ENCODE peak calls at places on chromosome 15, in five cellular contexts. Z is WERI-Rb-1, Y is thyroid gland, V is uterus, H is breast epithelium. F is an unnamed sample.

GRCh38 chr15:44034334-44034733 is 160.7 kb downstream of the FRMD5 start:
- DNase-seq in Z (no peak), Y (no peak), V (no peak), H (no peak), F (no peak)

GRCh38 chr15:52287114-52287513 is 8.5 kb downstream of the MYO5C start:
- DNase-seq in Z (no peak), Y (no peak), V (no peak), H (no peak), F (no peak)

GRCh38 chr15:39145146-39145545 is 435.7 kb upstream of the THBS1 start:
- DNase-seq in Z (no peak), Y (no peak), V (no peak), H (no peak), F (no peak)

GRCh38 chr15:70236306-70237103 is 138.8 kb upstream of the TLE3 start:
- DNase-seq in Z (no peak), Y (no peak), V (no peak), H (no peak), F (peak; percentile 79)

GRCh38 chr15:77836116-77836798 is 203.5 kb upstream of the LINGO1 start:
- DNase-seq in Z (no peak), Y (no peak), V (no peak), H (no peak), F (peak; percentile 17)

GRCh38 chr15:92393287-92393993 is at the start of gene ST8SIA2:
- DNase-seq in Z (peak; percentile 80), Y (peak; percentile 64), V (no peak), H (no peak), F (no peak)

GRCh38 chr15:82056900-82057825 is 11.3 kb upstream of the MEX3B start:
- DNase-seq in Z (no peak), Y (no peak), V (no peak), H (no peak), F (no peak)

GRCh38 chr15:43516185-43516584 is 1.2 kb upstream of the MAP1A start:
- DNase-seq in Z (no peak), Y (peak; percentile 9), V (peak; percentile 55), H (no peak), F (no peak)

GRCh38 chr15:77702211-77702957 is 69.7 kb upstream of the LINGO1 start:
- DNase-seq in Z (peak; percentile 18), Y (peak; percentile 26), V (no peak), H (no peak), F (peak; percentile 5)

GRCh38 chr15:43244092-43244491 is 22.6 kb downstream of the TGM5 start:
- DNase-seq in Z (no peak), Y (no peak), V (no peak), H (no peak), F (no peak)

GRCh38 chr15:35130245-35130644 is 45.1 kb upstream of the NANOGP8 start:
- DNase-seq in Z (no peak), Y (no peak), V (no peak), H (no peak), F (no peak)

GRCh38 chr15:69665641-69666091 is 213.0 kb downstream of the RPLP1 start:
- DNase-seq in Z (peak; percentile 66), Y (no peak), V (no peak), H (no peak), F (no peak)

GRCh38 chr15:74383286-74383685 is 15.8 kb upstream of the CYP11A1 start:
- DNase-seq in Z (no peak), Y (no peak), V (no peak), H (no peak), F (no peak)

GRCh38 chr15:82849556-82850241 is 40.3 kb downstream of the WHAMM start:
- DNase-seq in Z (peak; percentile 90), Y (peak; percentile 95), V (peak; percentile 27), H (peak; percentile 76), F (peak; percentile 60)

GRCh38 chr15:73028030-73028429 is 24.2 kb upstream of the NEO1 start:
- DNase-seq in Z (no peak), Y (no peak), V (no peak), H (no peak), F (no peak)

GRCh38 chr15:63044077-63044644 is 1.6 kb downstream of the TPM1 start:
- DNase-seq in Z (no peak), Y (no peak), V (no peak), H (no peak), F (no peak)

GRCh38 chr15:54481819-54482218 is 503.6 kb downstream of the UNC13C start:
- DNase-seq in Z (no peak), Y (no peak), V (no peak), H (no peak), F (no peak)

GRCh38 chr15:82750831-82751181 is 41.1 kb upstream of the AP3B2 start:
- DNase-seq in Z (peak; percentile 32), Y (peak; percentile 1), V (no peak), H (no peak), F (no peak)

GRCh38 chr15:77421370-77421700 is 647 bp downstream of the HMG20A start:
- DNase-seq in Z (no peak), Y (peak; percentile 3), V (no peak), H (no peak), F (no peak)

GRCh38 chr15:58545307-58546065 is 113.7 kb downstream of the LIPC start:
- DNase-seq in Z (no peak), Y (no peak), V (no peak), H (no peak), F (peak; percentile 78)

GRCh38 chr15:71707230-71708051 is 102.9 kb upstream of the NR2E3 start:
- DNase-seq in Z (no peak), Y (no peak), V (peak; percentile 43), H (no peak), F (no peak)

GRCh38 chr15:76904461-76905012 is 603 bp downstream of the SCAPER start:
- DNase-seq in Z (peak; percentile 35), Y (peak; percentile 34), V (peak; percentile 31), H (no peak), F (no peak)

GRCh38 chr15:73212424-73212823 is 156.3 kb downstream of the HCN4 start:
- DNase-seq in Z (no peak), Y (no peak), V (no peak), H (no peak), F (no peak)

GRCh38 chr15:99361541-99362185 is 110.4 kb downstream of the LRRC28 start:
- DNase-seq in Z (no peak), Y (no peak), V (no peak), H (no peak), F (peak; percentile 14)

GRCh38 chr15:75431682-75432081 is 19.8 kb downstream of the SIN3A start:
- DNase-seq in Z (no peak), Y (no peak), V (no peak), H (no peak), F (no peak)

GRCh38 chr15:40058476-40059140 is 19.6 kb upstream of the SRP14 start:
- DNase-seq in Z (no peak), Y (no peak), V (no peak), H (no peak), F (peak; percentile 45)

GRCh38 chr15:89822030-89822429 is 7.4 kb upstream of the ANPEP start:
- DNase-seq in Z (no peak), Y (no peak), V (no peak), H (no peak), F (no peak)

GRCh38 chr15:78263907-78264303 is 457 bp upstream of the DNAJA4 start:
- DNase-seq in Z (no peak), Y (no peak), V (no peak), H (no peak), F (no peak)

DNA sequence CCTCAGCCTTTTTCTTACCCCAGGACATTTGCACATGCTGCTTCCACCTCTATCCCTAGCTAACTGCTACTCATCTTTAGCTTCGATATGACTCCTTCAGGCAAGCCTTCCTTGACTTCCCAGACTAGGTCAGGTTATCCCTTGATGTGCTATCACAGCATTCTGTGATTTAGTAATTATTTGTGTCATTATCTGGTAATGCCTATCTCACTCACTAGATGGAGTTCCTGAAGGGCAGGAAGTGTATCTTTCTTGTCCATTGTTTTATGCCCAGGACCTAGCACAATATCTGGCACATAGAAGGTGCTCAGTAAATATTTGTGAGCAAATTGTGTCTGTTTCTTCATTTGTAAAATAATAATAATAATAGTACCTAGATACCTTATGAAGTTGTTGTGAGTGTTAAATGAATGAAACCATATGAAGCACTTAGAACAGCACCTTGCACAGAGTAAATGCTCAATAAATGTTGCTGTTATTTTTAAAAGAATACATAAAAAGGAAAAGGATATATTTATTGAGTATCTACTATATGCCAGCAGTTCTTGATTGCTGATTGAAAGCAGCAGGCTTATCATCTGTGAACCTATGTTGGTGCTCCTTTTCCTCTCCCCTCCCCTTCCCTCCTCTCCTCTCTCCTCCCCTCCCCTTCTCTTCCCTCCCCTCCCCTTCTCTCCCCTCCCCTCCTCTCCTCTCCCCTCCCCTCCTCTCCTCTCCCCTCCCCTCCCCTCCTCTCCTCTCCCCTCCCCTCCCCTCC is 31.5 kb downstream of the SQOR start:
- DNase-seq in Z (no peak), Y (no peak), V (no peak), H (no peak), F (no peak)
- TF ChIP-seq CTCF in Z (no peak), Y (no peak), V (no peak), H (no peak), F (no peak)

DNA sequence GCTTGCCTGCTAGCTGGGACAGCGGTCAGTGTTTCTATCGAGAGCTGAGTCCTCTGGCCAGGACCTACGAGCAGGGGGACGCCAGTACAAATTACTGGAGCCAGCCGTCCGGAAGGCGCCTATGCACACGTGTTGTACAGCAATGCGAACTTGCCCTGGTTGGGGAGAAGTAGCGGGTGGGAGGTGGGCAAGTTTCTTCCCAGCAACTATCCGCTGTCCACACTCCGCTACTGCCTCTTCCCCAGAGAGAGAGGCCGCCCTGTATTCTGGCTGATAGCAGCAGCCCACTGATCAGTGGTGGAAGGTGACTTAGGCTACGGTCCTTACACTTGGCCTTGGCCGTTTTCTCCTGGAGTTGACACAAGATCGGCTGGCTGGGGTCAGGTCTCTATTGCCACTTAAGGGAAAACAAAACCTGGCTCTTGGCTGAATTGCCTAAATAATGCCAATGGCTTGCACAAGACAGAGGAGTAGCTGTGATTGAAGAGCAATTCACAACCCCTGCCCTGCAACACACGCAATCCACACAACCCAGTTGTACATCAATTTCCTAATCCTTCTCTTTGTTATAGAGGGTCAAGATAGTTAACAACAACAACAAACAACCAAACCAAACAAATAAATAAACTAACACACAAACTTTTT is 12.8 kb upstream of the SHC4 start:
- DNase-seq in Z (no peak), Y (no peak), V (no peak), H (no peak), F (no peak)
- H3K4me3 ChIP-seq in Z (no peak overlapping the region), Y (no peak overlapping the region), V (no peak overlapping the region), H (no peak overlapping the region), F (peak overlapping the region; percentile 65)

GRCh38 chr15:37111427-37111717 is 11.0 kb upstream of the MEIS2 start:
- DNase-seq in Z (peak; percentile 35), Y (no peak), V (no peak), H (no peak), F (no peak)
- H3K27ac ChIP-seq in Z (peak overlapping the region; percentile 95), Y (no peak overlapping the region), V (peak overlapping the region; percentile 97), H (peak overlapping the region; percentile 79), F (no peak overlapping the region)

GRCh38 chr15:97875513-97876285 is 84.8 kb upstream of the ARRDC4 start:
- DNase-seq in Z (no peak), Y (peak; percentile 59), V (no peak), H (no peak), F (no peak)
- TF ChIP-seq CTCF in Z (no peak), Y (peak; percentile 51), V (no peak), H (no peak), F (peak; percentile 3)